ENCODE peak calls at places on chromosomes 5 and 9, in nine cellular contexts. One of them, this sample, is unnamed.

GRCh38 chr5:14726066-14726838 is 61.7 kb downstream of the OTULIN start:
- DNase-seq in HCT116: no peak
- DNase-seq in ovary: no peak
- DNase-seq in CD4-positive, CD25-positive, alpha-beta regulatory T cell: no peak
- DNase-seq in left lung: no peak
- DNase-seq in hepatocyte: peak
- DNase-seq in left ventricle myocardium inferior: no peak
- DNase-seq in IMR-90: peak
- DNase-seq in right atrium auricular region: no peak
- DNase-seq in this sample: no peak

GRCh38 chr5:114249838-114250237 is 112.0 kb upstream of the KCNN2 start:
- DNase-seq in right atrium auricular region: no peak
- DNase-seq in hepatocyte: no peak
- DNase-seq in CD4-positive, CD25-positive, alpha-beta regulatory T cell: no peak
- DNase-seq in ovary: no peak
- DNase-seq in left ventricle myocardium inferior: no peak
- DNase-seq in IMR-90: peak
- DNase-seq in HCT116: no peak
- DNase-seq in left lung: no peak
- DNase-seq in this sample: no peak

GRCh38 chr9:13386324-13386723 is 106.8 kb upstream of the MPDZ start:
- DNase-seq in right atrium auricular region: no peak
- DNase-seq in HCT116: no peak
- DNase-seq in ovary: no peak
- DNase-seq in CD4-positive, CD25-positive, alpha-beta regulatory T cell: no peak
- DNase-seq in hepatocyte: no peak
- DNase-seq in IMR-90: no peak
- DNase-seq in left lung: no peak
- DNase-seq in left ventricle myocardium inferior: peak
- DNase-seq in this sample: no peak

GRCh38 chr5:38600334-38601045 is 44.0 kb upstream of the LIFR start:
- DNase-seq in ovary: no peak
- DNase-seq in right atrium auricular region: no peak
- DNase-seq in left ventricle myocardium inferior: no peak
- DNase-seq in left lung: no peak
- DNase-seq in hepatocyte: no peak
- DNase-seq in HCT116: no peak
- DNase-seq in IMR-90: peak
- DNase-seq in CD4-positive, CD25-positive, alpha-beta regulatory T cell: no peak
- DNase-seq in this sample: no peak

GRCh38 chr5:5178121-5178520 is 38.0 kb downstream of the ADAMTS16 start:
- DNase-seq in left ventricle myocardium inferior: no peak
- DNase-seq in right atrium auricular region: no peak
- DNase-seq in HCT116: no peak
- DNase-seq in ovary: no peak
- DNase-seq in hepatocyte: peak
- DNase-seq in left lung: no peak
- DNase-seq in IMR-90: no peak
- DNase-seq in CD4-positive, CD25-positive, alpha-beta regulatory T cell: no peak
- DNase-seq in this sample: no peak

GRCh38 chr5:150158170-150158949 is 2.7 kb upstream of the PDGFRB start:
- DNase-seq in IMR-90: peak
- DNase-seq in left lung: no peak
- DNase-seq in left ventricle myocardium inferior: peak
- DNase-seq in hepatocyte: no peak
- DNase-seq in CD4-positive, CD25-positive, alpha-beta regulatory T cell: no peak
- DNase-seq in ovary: no peak
- DNase-seq in HCT116: no peak
- DNase-seq in right atrium auricular region: no peak
- DNase-seq in this sample: no peak

GRCh38 chr5:125894383-125894782 is 528.8 kb upstream of the GRAMD2B start:
- DNase-seq in CD4-positive, CD25-positive, alpha-beta regulatory T cell: no peak
- DNase-seq in left lung: no peak
- DNase-seq in ovary: no peak
- DNase-seq in hepatocyte: no peak
- DNase-seq in IMR-90: no peak
- DNase-seq in HCT116: no peak
- DNase-seq in right atrium auricular region: no peak
- DNase-seq in left ventricle myocardium inferior: no peak
- DNase-seq in this sample: no peak

GRCh38 chr5:119583684-119584083 is 45.7 kb upstream of the FAM170A start:
- DNase-seq in left lung: no peak
- DNase-seq in hepatocyte: no peak
- DNase-seq in ovary: no peak
- DNase-seq in HCT116: no peak
- DNase-seq in right atrium auricular region: no peak
- DNase-seq in IMR-90: no peak
- DNase-seq in left ventricle myocardium inferior: no peak
- DNase-seq in CD4-positive, CD25-positive, alpha-beta regulatory T cell: peak
- DNase-seq in this sample: no peak

GRCh38 chr5:170315154-170315553 is 17.6 kb upstream of the LCP2 start:
- DNase-seq in left ventricle myocardium inferior: peak
- DNase-seq in IMR-90: no peak
- DNase-seq in right atrium auricular region: peak
- DNase-seq in HCT116: no peak
- DNase-seq in CD4-positive, CD25-positive, alpha-beta regulatory T cell: no peak
- DNase-seq in left lung: no peak
- DNase-seq in ovary: peak
- DNase-seq in hepatocyte: peak
- DNase-seq in this sample: peak

GRCh38 chr9:134375011-134375390 is 48.7 kb downstream of the RXRA start:
- DNase-seq in ovary: peak
- DNase-seq in hepatocyte: no peak
- DNase-seq in IMR-90: no peak
- DNase-seq in left ventricle myocardium inferior: peak
- DNase-seq in HCT116: no peak
- DNase-seq in left lung: no peak
- DNase-seq in right atrium auricular region: peak
- DNase-seq in CD4-positive, CD25-positive, alpha-beta regulatory T cell: no peak
- DNase-seq in this sample: peak

GRCh38 chr5:142974449-142974848 is 204.3 kb downstream of the ARHGAP26 start:
- DNase-seq in CD4-positive, CD25-positive, alpha-beta regulatory T cell: no peak
- DNase-seq in IMR-90: no peak
- DNase-seq in hepatocyte: no peak
- DNase-seq in left lung: no peak
- DNase-seq in right atrium auricular region: no peak
- DNase-seq in ovary: no peak
- DNase-seq in HCT116: no peak
- DNase-seq in left ventricle myocardium inferior: no peak
- DNase-seq in this sample: no peak

GRCh38 chr5:37889612-37890317 is 49.9 kb upstream of the GDNF start:
- DNase-seq in IMR-90: peak
- DNase-seq in right atrium auricular region: no peak
- DNase-seq in hepatocyte: no peak
- DNase-seq in HCT116: peak
- DNase-seq in left lung: no peak
- DNase-seq in ovary: no peak
- DNase-seq in left ventricle myocardium inferior: no peak
- DNase-seq in CD4-positive, CD25-positive, alpha-beta regulatory T cell: no peak
- DNase-seq in this sample: no peak

GRCh38 chr5:151772029-151772867 is 494 bp downstream of the G3BP1 start:
- DNase-seq in CD4-positive, CD25-positive, alpha-beta regulatory T cell: peak
- DNase-seq in right atrium auricular region: peak
- DNase-seq in IMR-90: no peak
- DNase-seq in left ventricle myocardium inferior: peak
- DNase-seq in HCT116: no peak
- DNase-seq in left lung: peak
- DNase-seq in hepatocyte: peak
- DNase-seq in ovary: peak
- DNase-seq in this sample: peak

GRCh38 chr5:80185095-80185494 is 70.8 kb downstream of the SERINC5 start:
- DNase-seq in ovary: no peak
- DNase-seq in IMR-90: no peak
- DNase-seq in left lung: no peak
- DNase-seq in hepatocyte: no peak
- DNase-seq in CD4-positive, CD25-positive, alpha-beta regulatory T cell: peak
- DNase-seq in right atrium auricular region: no peak
- DNase-seq in left ventricle myocardium inferior: no peak
- DNase-seq in HCT116: no peak
- DNase-seq in this sample: no peak

GRCh38 chr9:71663931-71664459 is 104.3 kb downstream of the CEMIP2 start:
- DNase-seq in IMR-90: no peak
- DNase-seq in left ventricle myocardium inferior: no peak
- DNase-seq in ovary: no peak
- DNase-seq in left lung: no peak
- DNase-seq in CD4-positive, CD25-positive, alpha-beta regulatory T cell: no peak
- DNase-seq in hepatocyte: no peak
- DNase-seq in right atrium auricular region: no peak
- DNase-seq in HCT116: no peak
- DNase-seq in this sample: no peak

GRCh38 chr5:150394912-150395689 is 17.6 kb downstream of the CD74 start:
- DNase-seq in left lung: no peak
- DNase-seq in hepatocyte: no peak
- DNase-seq in right atrium auricular region: no peak
- DNase-seq in IMR-90: no peak
- DNase-seq in ovary: no peak
- DNase-seq in left ventricle myocardium inferior: no peak
- DNase-seq in HCT116: no peak
- DNase-seq in CD4-positive, CD25-positive, alpha-beta regulatory T cell: no peak
- DNase-seq in this sample: no peak

GRCh38 chr5:111411321-111411720 is 101.0 kb downstream of the STARD4 start:
- DNase-seq in HCT116: no peak
- DNase-seq in hepatocyte: no peak
- DNase-seq in ovary: no peak
- DNase-seq in left lung: no peak
- DNase-seq in IMR-90: peak
- DNase-seq in CD4-positive, CD25-positive, alpha-beta regulatory T cell: no peak
- DNase-seq in left ventricle myocardium inferior: no peak
- DNase-seq in right atrium auricular region: no peak
- DNase-seq in this sample: no peak

DNA sequence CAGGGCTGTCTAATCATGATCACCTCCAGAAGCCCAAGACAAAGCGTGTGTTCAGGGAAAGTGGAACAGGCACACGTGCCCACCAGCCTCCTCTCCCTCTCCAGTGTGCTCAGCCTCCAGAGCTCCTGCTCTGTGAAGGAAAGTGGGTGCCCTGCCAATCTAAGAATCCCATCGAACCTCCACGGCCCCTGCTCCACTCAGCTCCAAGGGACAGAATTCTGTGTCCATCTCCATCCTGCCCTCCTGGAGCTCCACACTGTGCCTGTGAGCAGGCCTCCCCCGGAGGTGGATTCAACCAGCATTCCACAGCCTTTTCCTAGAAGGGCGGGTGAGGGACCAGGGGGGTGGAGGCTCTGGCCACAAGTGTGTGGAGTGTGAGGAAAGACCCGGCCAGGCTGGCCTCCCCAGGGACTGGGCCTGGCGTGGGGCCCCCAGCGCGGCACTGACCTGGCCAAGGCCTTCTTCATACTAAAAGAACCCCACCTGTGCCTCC is 6.0 kb downstream of the EEIG1 start:
- DNase-seq in hepatocyte: no peak
- DNase-seq in ovary: peak
- DNase-seq in left lung: no peak
- DNase-seq in HCT116: no peak
- DNase-seq in CD4-positive, CD25-positive, alpha-beta regulatory T cell: no peak
- DNase-seq in IMR-90: no peak
- DNase-seq in left ventricle myocardium inferior: no peak
- DNase-seq in right atrium auricular region: no peak
- DNase-seq in this sample: no peak
- H3K27ac ChIP-seq in hepatocyte: no peak
- H3K27ac ChIP-seq in ovary: no peak
- H3K27ac ChIP-seq in left lung: no peak
- H3K27ac ChIP-seq in HCT116: no peak
- H3K27ac ChIP-seq in CD4-positive, CD25-positive, alpha-beta regulatory T cell: peak
- H3K27ac ChIP-seq in IMR-90: no peak
- H3K27ac ChIP-seq in left ventricle myocardium inferior: peak
- H3K27ac ChIP-seq in right atrium auricular region: peak
- H3K27ac ChIP-seq in this sample: peak

GRCh38 chr9:95349109-95350038 is 31.9 kb upstream of the FANCC start:
- DNase-seq in left ventricle myocardium inferior: no peak
- DNase-seq in hepatocyte: peak
- DNase-seq in right atrium auricular region: no peak
- DNase-seq in CD4-positive, CD25-positive, alpha-beta regulatory T cell: peak
- DNase-seq in left lung: no peak
- DNase-seq in IMR-90: no peak
- DNase-seq in HCT116: no peak
- DNase-seq in ovary: no peak
- DNase-seq in this sample: no peak

GRCh38 chr9:95346021-95346420 is 28.5 kb upstream of the FANCC start:
- DNase-seq in IMR-90: no peak
- DNase-seq in HCT116: no peak
- DNase-seq in ovary: no peak
- DNase-seq in left lung: no peak
- DNase-seq in CD4-positive, CD25-positive, alpha-beta regulatory T cell: no peak
- DNase-seq in left ventricle myocardium inferior: no peak
- DNase-seq in hepatocyte: no peak
- DNase-seq in right atrium auricular region: no peak
- DNase-seq in this sample: no peak

GRCh38 chr9:95351051-95351450 is 33.5 kb upstream of the FANCC start:
- DNase-seq in right atrium auricular region: no peak
- DNase-seq in left lung: no peak
- DNase-seq in ovary: no peak
- DNase-seq in CD4-positive, CD25-positive, alpha-beta regulatory T cell: no peak
- DNase-seq in left ventricle myocardium inferior: no peak
- DNase-seq in IMR-90: no peak
- DNase-seq in hepatocyte: no peak
- DNase-seq in HCT116: no peak
- DNase-seq in this sample: no peak

GRCh38 chr9:95344735-95345134 is 27.2 kb upstream of the FANCC start:
- DNase-seq in CD4-positive, CD25-positive, alpha-beta regulatory T cell: no peak
- DNase-seq in right atrium auricular region: no peak
- DNase-seq in HCT116: no peak
- DNase-seq in IMR-90: no peak
- DNase-seq in ovary: no peak
- DNase-seq in left ventricle myocardium inferior: no peak
- DNase-seq in left lung: no peak
- DNase-seq in hepatocyte: no peak
- DNase-seq in this sample: no peak

GRCh38 chr9:95350266-95350665 is 32.8 kb upstream of the FANCC start:
- DNase-seq in left ventricle myocardium inferior: no peak
- DNase-seq in HCT116: no peak
- DNase-seq in IMR-90: no peak
- DNase-seq in left lung: no peak
- DNase-seq in ovary: no peak
- DNase-seq in right atrium auricular region: no peak
- DNase-seq in hepatocyte: no peak
- DNase-seq in CD4-positive, CD25-positive, alpha-beta regulatory T cell: no peak
- DNase-seq in this sample: no peak
- H3K4me3 ChIP-seq in left ventricle myocardium inferior: no peak
- H3K4me3 ChIP-seq in HCT116: no peak
- H3K4me3 ChIP-seq in IMR-90: no peak
- H3K4me3 ChIP-seq in left lung: no peak
- H3K4me3 ChIP-seq in ovary: no peak
- H3K4me3 ChIP-seq in right atrium auricular region: no peak
- H3K4me3 ChIP-seq in hepatocyte: no peak
- H3K4me3 ChIP-seq in CD4-positive, CD25-positive, alpha-beta regulatory T cell: no peak
- H3K4me3 ChIP-seq in this sample: peak

GRCh38 chr9:5449521-5450359 is 602 bp upstream of the CD274 start:
- DNase-seq in IMR-90: no peak
- DNase-seq in right atrium auricular region: no peak
- DNase-seq in ovary: no peak
- DNase-seq in hepatocyte: no peak
- DNase-seq in left lung: no peak
- DNase-seq in left ventricle myocardium inferior: no peak
- DNase-seq in CD4-positive, CD25-positive, alpha-beta regulatory T cell: no peak
- DNase-seq in HCT116: no peak
- DNase-seq in this sample: no peak
- H3K27ac ChIP-seq in IMR-90: peak
- H3K27ac ChIP-seq in right atrium auricular region: peak
- H3K27ac ChIP-seq in ovary: peak
- H3K27ac ChIP-seq in hepatocyte: peak
- H3K27ac ChIP-seq in left lung: peak
- H3K27ac ChIP-seq in left ventricle myocardium inferior: peak
- H3K27ac ChIP-seq in CD4-positive, CD25-positive, alpha-beta regulatory T cell: peak
- H3K27ac ChIP-seq in HCT116: no peak
- H3K27ac ChIP-seq in this sample: peak

GRCh38 chr5:25570067-25570583 is 925.3 kb upstream of the CDH10 start:
- DNase-seq in ovary: no peak
- DNase-seq in IMR-90: no peak
- DNase-seq in right atrium auricular region: no peak
- DNase-seq in hepatocyte: no peak
- DNase-seq in CD4-positive, CD25-positive, alpha-beta regulatory T cell: no peak
- DNase-seq in left ventricle myocardium inferior: no peak
- DNase-seq in left lung: no peak
- DNase-seq in HCT116: no peak
- DNase-seq in this sample: no peak
- H3K4me3 ChIP-seq in ovary: no peak
- H3K4me3 ChIP-seq in IMR-90: no peak
- H3K4me3 ChIP-seq in right atrium auricular region: no peak
- H3K4me3 ChIP-seq in hepatocyte: no peak
- H3K4me3 ChIP-seq in CD4-positive, CD25-positive, alpha-beta regulatory T cell: no peak
- H3K4me3 ChIP-seq in left ventricle myocardium inferior: no peak
- H3K4me3 ChIP-seq in left lung: no peak
- H3K4me3 ChIP-seq in HCT116: no peak
- H3K4me3 ChIP-seq in this sample: peak

This sample was measured in testis.